ENCODE peak calls at places on chromosomes 6 and 20, in seven cellular contexts. Y is fibroblast of gingiva, K is brain microvascular endothelial cell, U is NCI-H1092 treated with DMSO at 0.1 percent for 48 hours, E is amniotic stem cell, A is Ammon's horn, L is cerebellar nuclear complex. Q is an unnamed sample.

GRCh38 chr20:62952373-62953166 is at the start of gene SLC17A9:
- DNase-seq in Y (peak), K (peak), U (no peak), E (no peak), A (peak), L (no peak), Q (peak)

GRCh38 chr6:105850636-105851035 is 235.5 kb upstream of the PRDM1 start:
- DNase-seq in Y (no peak), K (no peak), U (no peak), E (no peak), A (no peak), L (no peak), Q (no peak)

GRCh38 chr6:80618953-80619352 is 512.5 kb downstream of the BCKDHB start:
- DNase-seq in Y (peak), K (no peak), U (no peak), E (no peak), A (no peak), L (no peak), Q (no peak)

GRCh38 chr6:82166493-82166892 is 81.1 kb downstream of the IBTK start:
- DNase-seq in Y (no peak), K (no peak), U (no peak), E (no peak), A (no peak), L (no peak), Q (no peak)

GRCh38 chr6:90941885-90942284 is 355.0 kb upstream of the MAP3K7 start:
- DNase-seq in Y (no peak), K (no peak), U (no peak), E (no peak), A (no peak), L (no peak), Q (no peak)

GRCh38 chr6:78561015-78561414 is 306.3 kb upstream of the IRAK1BP1 start:
- DNase-seq in Y (no peak), K (peak), U (no peak), E (no peak), A (no peak), L (no peak), Q (no peak)

GRCh38 chr6:24936641-24937317 is 1.0 kb upstream of the RIPOR2 start:
- DNase-seq in Y (peak), K (no peak), U (no peak), E (no peak), A (no peak), L (no peak), Q (no peak)

GRCh38 chr6:169902070-169902469 is 150.6 kb downstream of the ERMARD start:
- DNase-seq in Y (no peak), K (no peak), U (no peak), E (no peak), A (no peak), L (no peak), Q (no peak)

GRCh38 chr6:47135772-47136171 is 93.6 kb upstream of the ADGRF1 start:
- DNase-seq in Y (peak), K (peak), U (no peak), E (peak), A (no peak), L (no peak), Q (peak)

GRCh38 chr6:41940759-41941279 is 789 bp downstream of the CCND3 start:
- DNase-seq in Y (no peak), K (no peak), U (peak), E (no peak), A (peak), L (no peak), Q (peak)

GRCh38 chr6:153449279-153449678 is 318.2 kb upstream of the RGS17 start:
- DNase-seq in Y (no peak), K (no peak), U (no peak), E (no peak), A (no peak), L (no peak), Q (no peak)

GRCh38 chr6:170532867-170533488 is 20.1 kb downstream of the PSMB1 start:
- DNase-seq in Y (no peak), K (no peak), U (no peak), E (no peak), A (no peak), L (no peak), Q (no peak)

GRCh38 chr20:42192321-42192720 is 574.1 kb upstream of the CHD6 start:
- DNase-seq in Y (no peak), K (no peak), U (peak), E (no peak), A (no peak), L (no peak), Q (no peak)

GRCh38 chr6:3449750-3450305 is 7.0 kb downstream of the SLC22A23 start:
- DNase-seq in Y (no peak), K (no peak), U (no peak), E (no peak), A (no peak), L (no peak), Q (no peak)

GRCh38 chr6:132934496-132934895 is 120.1 kb downstream of the RPS12 start:
- DNase-seq in Y (no peak), K (no peak), U (no peak), E (no peak), A (no peak), L (no peak), Q (no peak)

GRCh38 chr6:4372866-4373265 is 237.5 kb upstream of the ECI2 start:
- DNase-seq in Y (no peak), K (no peak), U (no peak), E (no peak), A (no peak), L (no peak), Q (no peak)

GRCh38 chr20:46351357-46352058 is 43.2 kb upstream of the CDH22 start:
- DNase-seq in Y (no peak), K (no peak), U (no peak), E (no peak), A (no peak), L (no peak), Q (no peak)

GRCh38 chr6:18742406-18742805 is 355.3 kb downstream of the RNF144B start:
- DNase-seq in Y (peak), K (peak), U (no peak), E (no peak), A (no peak), L (no peak), Q (no peak)

GRCh38 chr6:62217866-62218265 is 68.2 kb downstream of the KHDRBS2 start:
- DNase-seq in Y (no peak), K (no peak), U (no peak), E (no peak), A (no peak), L (no peak), Q (no peak)

GRCh38 chr6:42403415-42403814 is 48.3 kb downstream of the TRERF1 start:
- DNase-seq in Y (no peak), K (no peak), U (no peak), E (no peak), A (no peak), L (no peak), Q (peak)

GRCh38 chr6:72675396-72675795 is 53.5 kb downstream of the KCNQ5 start:
- DNase-seq in Y (no peak), K (peak), U (no peak), E (no peak), A (no peak), L (no peak), Q (no peak)

GRCh38 chr6:139853302-139853992 is 479.0 kb upstream of the CITED2 start:
- DNase-seq in Y (no peak), K (no peak), U (no peak), E (peak), A (no peak), L (no peak), Q (peak)

GRCh38 chr20:10705801-10706459 is 32.1 kb upstream of the JAG1 start:
- DNase-seq in Y (no peak), K (no peak), U (no peak), E (no peak), A (no peak), L (no peak), Q (no peak)

GRCh38 chr6:168908887-168909286 is 344.8 kb downstream of the THBS2 start:
- DNase-seq in Y (peak), K (peak), U (no peak), E (peak), A (no peak), L (no peak), Q (no peak)

GRCh38 chr6:138800377-138801150 is 4.7 kb downstream of the ECT2L start:
- DNase-seq in Y (no peak), K (no peak), U (no peak), E (no peak), A (no peak), L (no peak), Q (no peak)

GRCh38 chr20:23446505-23446904 is 6.2 kb downstream of the CST11 start:
- DNase-seq in Y (peak), K (peak), U (peak), E (no peak), A (peak), L (no peak), Q (peak)

GRCh38 chr6:86723131-86723530 is 214.2 kb upstream of the HTR1E start:
- DNase-seq in Y (no peak), K (no peak), U (no peak), E (no peak), A (no peak), L (no peak), Q (no peak)

GRCh38 chr6:106677282-106677681 is 47.9 kb downstream of the QRSL1 start:
- DNase-seq in Y (no peak), K (no peak), U (no peak), E (no peak), A (no peak), L (no peak), Q (peak)

GRCh38 chr6:153129873-153130514 is 1.1 kb downstream of the RGS17 start:
- DNase-seq in Y (peak), K (peak), U (peak), E (no peak), A (peak), L (no peak), Q (no peak)

GRCh38 chr20:47031028-47031427 is 136.4 kb downstream of the EYA2 start:
- DNase-seq in Y (no peak), K (no peak), U (no peak), E (no peak), A (no peak), L (no peak), Q (no peak)

GRCh38 chr6:113860165-113860955 is 3.2 kb downstream of the MARCKS start:
- DNase-seq in Y (peak), K (no peak), U (no peak), E (no peak), A (peak), L (no peak), Q (peak)

GRCh38 chr20:63046841-63047240 is 40.1 kb upstream of the BHLHE23 start:
- DNase-seq in Y (no peak), K (no peak), U (no peak), E (no peak), A (no peak), L (no peak), Q (no peak)

GRCh38 chr6:82040405-82041221 is 206.9 kb downstream of the IBTK start:
- DNase-seq in Y (peak), K (peak), U (peak), E (no peak), A (peak), L (no peak), Q (peak)

GRCh38 chr20:61297981-61298380 is 45.9 kb downstream of the CDH4 start:
- DNase-seq in Y (peak), K (peak), U (no peak), E (no peak), A (peak), L (no peak), Q (no peak)

GRCh38 chr6:130274007-130274406 is 51.3 kb upstream of the SAMD3 start:
- DNase-seq in Y (no peak), K (no peak), U (no peak), E (no peak), A (no peak), L (no peak), Q (no peak)